ENCODE peak calls at places on chromosome 7, in seven cellular contexts. One of them, this sample, is unnamed.

GRCh38 chr7:20381406-20382034 is 50.8 kb downstream of the ITGB8 start:
- DNase-seq in fibroblast of mammary gland: no peak
- DNase-seq in HCT116: no peak
- DNase-seq in ovary: no peak
- DNase-seq in IMR-90: no peak
- DNase-seq in AG04449: no peak
- DNase-seq in heart right ventricle: no peak
- DNase-seq in this sample: peak; percentile 63

GRCh38 chr7:101271021-101271420 is 26.1 kb upstream of the FIS1 start:
- DNase-seq in IMR-90: no peak
- DNase-seq in ovary: no peak
- DNase-seq in heart right ventricle: no peak
- DNase-seq in AG04449: no peak
- DNase-seq in fibroblast of mammary gland: no peak
- DNase-seq in HCT116: no peak
- DNase-seq in this sample: no peak

GRCh38 chr7:152858761-152859160 is 99.2 kb downstream of the ACTR3B start:
- DNase-seq in fibroblast of mammary gland: no peak
- DNase-seq in AG04449: no peak
- DNase-seq in heart right ventricle: no peak
- DNase-seq in IMR-90: no peak
- DNase-seq in ovary: no peak
- DNase-seq in HCT116: no peak
- DNase-seq in this sample: no peak

GRCh38 chr7:114670676-114671075 is 251.2 kb upstream of the MDFIC start:
- DNase-seq in ovary: no peak
- DNase-seq in IMR-90: no peak
- DNase-seq in AG04449: no peak
- DNase-seq in HCT116: no peak
- DNase-seq in fibroblast of mammary gland: no peak
- DNase-seq in heart right ventricle: no peak
- DNase-seq in this sample: no peak

GRCh38 chr7:18395868-18396267 is 99.7 kb upstream of the HDAC9 start:
- DNase-seq in ovary: no peak
- DNase-seq in HCT116: no peak
- DNase-seq in IMR-90: no peak
- DNase-seq in heart right ventricle: no peak
- DNase-seq in fibroblast of mammary gland: no peak
- DNase-seq in AG04449: no peak
- DNase-seq in this sample: no peak

GRCh38 chr7:46651561-46652088 is 730.6 kb upstream of the IGFBP3 start:
- DNase-seq in ovary: no peak
- DNase-seq in heart right ventricle: no peak
- DNase-seq in AG04449: no peak
- DNase-seq in HCT116: peak; percentile 47
- DNase-seq in fibroblast of mammary gland: no peak
- DNase-seq in IMR-90: no peak
- DNase-seq in this sample: no peak

GRCh38 chr7:24587853-24588252 is 14.6 kb downstream of the PALS2 start:
- DNase-seq in AG04449: no peak
- DNase-seq in HCT116: no peak
- DNase-seq in fibroblast of mammary gland: no peak
- DNase-seq in IMR-90: no peak
- DNase-seq in ovary: no peak
- DNase-seq in heart right ventricle: no peak
- DNase-seq in this sample: no peak

GRCh38 chr7:50085344-50085743 is 7.7 kb downstream of the ZPBP start:
- DNase-seq in heart right ventricle: no peak
- DNase-seq in IMR-90: no peak
- DNase-seq in fibroblast of mammary gland: no peak
- DNase-seq in HCT116: no peak
- DNase-seq in AG04449: no peak
- DNase-seq in ovary: no peak
- DNase-seq in this sample: no peak

GRCh38 chr7:26630361-26630760 is 234.0 kb downstream of the SKAP2 start:
- DNase-seq in fibroblast of mammary gland: no peak
- DNase-seq in IMR-90: no peak
- DNase-seq in heart right ventricle: no peak
- DNase-seq in ovary: no peak
- DNase-seq in HCT116: no peak
- DNase-seq in AG04449: no peak
- DNase-seq in this sample: no peak

GRCh38 chr7:1922870-1923236 is 252.8 kb downstream of the ELFN1 start:
- DNase-seq in heart right ventricle: no peak
- DNase-seq in IMR-90: no peak
- DNase-seq in fibroblast of mammary gland: peak; percentile 53
- DNase-seq in AG04449: no peak
- DNase-seq in ovary: no peak
- DNase-seq in HCT116: no peak
- DNase-seq in this sample: no peak

GRCh38 chr7:141785711-141786552 is 4.1 kb upstream of the TAS2R5 start:
- DNase-seq in AG04449: peak; percentile 5
- DNase-seq in fibroblast of mammary gland: peak; percentile 64
- DNase-seq in IMR-90: peak; percentile 55
- DNase-seq in ovary: no peak
- DNase-seq in heart right ventricle: no peak
- DNase-seq in HCT116: peak; percentile 36
- DNase-seq in this sample: peak; percentile 17

GRCh38 chr7:106679153-106679931 is 18.4 kb upstream of the CCDC71L start:
- DNase-seq in ovary: no peak
- DNase-seq in AG04449: no peak
- DNase-seq in IMR-90: peak; percentile 29
- DNase-seq in fibroblast of mammary gland: peak; percentile 73
- DNase-seq in heart right ventricle: no peak
- DNase-seq in HCT116: no peak
- DNase-seq in this sample: no peak

GRCh38 chr7:163971-164881 is 28.1 kb upstream of the FAM20C start:
- DNase-seq in AG04449: no peak
- DNase-seq in heart right ventricle: no peak
- DNase-seq in IMR-90: no peak
- DNase-seq in ovary: no peak
- DNase-seq in fibroblast of mammary gland: no peak
- DNase-seq in HCT116: no peak
- DNase-seq in this sample: peak; percentile 10

GRCh38 chr7:17661982-17662585 is 278.2 kb downstream of the SNX13 start:
- DNase-seq in AG04449: no peak
- DNase-seq in ovary: no peak
- DNase-seq in IMR-90: peak; percentile 43
- DNase-seq in fibroblast of mammary gland: peak; percentile 56
- DNase-seq in heart right ventricle: no peak
- DNase-seq in HCT116: no peak
- DNase-seq in this sample: no peak

GRCh38 chr7:42338231-42339222 is 101.5 kb upstream of the GLI3 start:
- DNase-seq in fibroblast of mammary gland: peak; percentile 49
- DNase-seq in IMR-90: peak; percentile 33
- DNase-seq in HCT116: no peak
- DNase-seq in ovary: no peak
- DNase-seq in heart right ventricle: no peak
- DNase-seq in AG04449: no peak
- DNase-seq in this sample: no peak

GRCh38 chr7:132854238-132854637 is 227.7 kb downstream of the CHCHD3 start:
- DNase-seq in IMR-90: no peak
- DNase-seq in heart right ventricle: no peak
- DNase-seq in AG04449: no peak
- DNase-seq in HCT116: no peak
- DNase-seq in ovary: no peak
- DNase-seq in fibroblast of mammary gland: no peak
- DNase-seq in this sample: no peak

GRCh38 chr7:95632609-95633008 is 36.3 kb upstream of the PDK4 start:
- DNase-seq in heart right ventricle: no peak
- DNase-seq in IMR-90: peak; percentile 8
- DNase-seq in HCT116: no peak
- DNase-seq in ovary: no peak
- DNase-seq in AG04449: no peak
- DNase-seq in fibroblast of mammary gland: peak; percentile 97
- DNase-seq in this sample: peak; percentile 19

GRCh38 chr7:27031289-27032172 is 64.3 kb downstream of the HOXA1 start:
- DNase-seq in IMR-90: peak; percentile 87
- DNase-seq in ovary: no peak
- DNase-seq in heart right ventricle: no peak
- DNase-seq in AG04449: peak; percentile 33
- DNase-seq in fibroblast of mammary gland: peak; percentile 90
- DNase-seq in HCT116: no peak
- DNase-seq in this sample: no peak

GRCh38 chr7:100022621-100023020 is 7.2 kb downstream of the ZKSCAN1 start:
- DNase-seq in ovary: no peak
- DNase-seq in HCT116: no peak
- DNase-seq in fibroblast of mammary gland: no peak
- DNase-seq in IMR-90: no peak
- DNase-seq in heart right ventricle: no peak
- DNase-seq in AG04449: no peak
- DNase-seq in this sample: peak; percentile 90

GRCh38 chr7:136247211-136247610 is 270.1 kb upstream of the MTPN start:
- DNase-seq in heart right ventricle: no peak
- DNase-seq in ovary: no peak
- DNase-seq in IMR-90: no peak
- DNase-seq in HCT116: no peak
- DNase-seq in fibroblast of mammary gland: no peak
- DNase-seq in AG04449: no peak
- DNase-seq in this sample: no peak

GRCh38 chr7:140310337-140311002 is 87.9 kb downstream of the SLC37A3 start:
- DNase-seq in IMR-90: no peak
- DNase-seq in HCT116: no peak
- DNase-seq in ovary: no peak
- DNase-seq in fibroblast of mammary gland: peak; percentile 5
- DNase-seq in AG04449: no peak
- DNase-seq in heart right ventricle: no peak
- DNase-seq in this sample: no peak

GRCh38 chr7:110607050-110607862 is 483.7 kb upstream of the LRRN3 start:
- DNase-seq in heart right ventricle: no peak
- DNase-seq in IMR-90: no peak
- DNase-seq in HCT116: no peak
- DNase-seq in fibroblast of mammary gland: no peak
- DNase-seq in AG04449: no peak
- DNase-seq in ovary: no peak
- DNase-seq in this sample: no peak

GRCh38 chr7:105345003-105345402 is 43.7 kb downstream of the SRPK2 start:
- DNase-seq in IMR-90: no peak
- DNase-seq in HCT116: no peak
- DNase-seq in ovary: no peak
- DNase-seq in heart right ventricle: no peak
- DNase-seq in fibroblast of mammary gland: no peak
- DNase-seq in AG04449: no peak
- DNase-seq in this sample: no peak
- H3K4me3 ChIP-seq in IMR-90: no peak overlapping the region
- H3K4me3 ChIP-seq in HCT116: no peak overlapping the region
- H3K4me3 ChIP-seq in ovary: no peak overlapping the region
- H3K4me3 ChIP-seq in heart right ventricle: no peak overlapping the region
- H3K4me3 ChIP-seq in fibroblast of mammary gland: no peak overlapping the region
- H3K4me3 ChIP-seq in AG04449: no peak overlapping the region
- H3K4me3 ChIP-seq in this sample: no peak overlapping the region

DNA sequence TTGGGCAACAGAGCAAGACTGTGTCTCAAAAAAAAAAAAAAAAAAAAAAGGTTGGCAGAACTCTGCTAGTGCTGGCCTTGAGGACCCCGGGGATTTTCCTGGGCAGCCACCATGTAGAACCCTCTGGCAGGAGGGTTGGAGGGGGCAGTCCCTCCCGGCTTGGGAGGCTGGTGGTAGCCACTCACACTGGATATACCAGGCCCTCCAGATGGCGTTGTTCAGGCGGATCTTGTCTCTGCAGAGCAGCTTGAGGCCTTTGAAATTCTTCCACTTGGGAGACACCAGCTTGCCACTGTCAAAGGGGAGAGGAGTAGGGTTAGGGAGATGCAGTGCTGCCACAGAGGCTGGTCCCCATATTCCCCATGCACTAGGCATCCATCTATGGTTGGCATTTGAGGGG is 8.4 kb downstream of the MLXIPL start:
- DNase-seq in fibroblast of mammary gland: no peak
- DNase-seq in heart right ventricle: no peak
- DNase-seq in IMR-90: peak; percentile 20
- DNase-seq in AG04449: no peak
- DNase-seq in HCT116: no peak
- DNase-seq in ovary: no peak
- DNase-seq in this sample: no peak
- TF ChIP-seq CTCF in fibroblast of mammary gland: no peak
- TF ChIP-seq CTCF in heart right ventricle: no peak
- TF ChIP-seq CTCF in IMR-90: peak; percentile 25
- TF ChIP-seq CTCF in AG04449: peak; percentile 28
- TF ChIP-seq CTCF in HCT116: peak; percentile 5
- TF ChIP-seq CTCF in ovary: no peak
- TF ChIP-seq CTCF in this sample: no peak

DNA sequence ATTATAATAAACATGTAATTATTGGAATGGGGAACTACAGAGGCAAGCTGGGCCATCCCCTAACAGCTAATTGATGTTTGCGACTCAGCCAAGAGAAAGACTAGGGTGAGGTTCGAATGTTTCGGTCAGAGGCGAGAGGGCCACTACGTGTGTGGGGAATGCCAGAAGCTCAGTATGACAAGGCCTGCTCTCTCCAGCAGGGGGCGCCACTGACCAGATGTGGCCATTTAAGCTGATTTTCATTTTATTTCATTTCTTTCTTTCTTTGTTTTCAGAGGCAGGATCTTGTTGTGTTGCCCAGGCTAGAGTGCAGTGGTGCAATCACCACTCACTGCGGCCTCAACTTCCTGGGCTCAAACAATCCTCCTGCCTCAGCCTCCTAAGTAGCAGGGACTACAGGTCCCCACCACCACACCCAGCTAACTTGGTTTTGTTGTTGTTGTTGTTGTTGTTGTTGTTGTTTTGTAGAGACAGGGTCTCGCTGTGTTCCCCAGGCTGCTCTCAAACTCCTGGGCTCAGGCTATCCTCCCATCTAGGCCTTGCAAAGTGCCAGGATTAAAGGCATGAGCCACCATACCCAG is 38.1 kb downstream of the TMEM130 start:
- DNase-seq in heart right ventricle: peak; percentile 17
- DNase-seq in fibroblast of mammary gland: peak; percentile 44
- DNase-seq in IMR-90: peak; percentile 27
- DNase-seq in HCT116: no peak
- DNase-seq in AG04449: no peak
- DNase-seq in ovary: no peak
- DNase-seq in this sample: peak; percentile 12
- H3K4me3 ChIP-seq in heart right ventricle: no peak overlapping the region
- H3K4me3 ChIP-seq in fibroblast of mammary gland: no peak overlapping the region
- H3K4me3 ChIP-seq in IMR-90: no peak overlapping the region
- H3K4me3 ChIP-seq in HCT116: no peak overlapping the region
- H3K4me3 ChIP-seq in AG04449: no peak overlapping the region
- H3K4me3 ChIP-seq in ovary: no peak overlapping the region
- H3K4me3 ChIP-seq in this sample: no peak overlapping the region

GRCh38 chr7:29980151-29980550 is 9.4 kb downstream of the SCRN1 start:
- DNase-seq in AG04449: no peak
- DNase-seq in HCT116: no peak
- DNase-seq in IMR-90: no peak
- DNase-seq in ovary: no peak
- DNase-seq in heart right ventricle: no peak
- DNase-seq in fibroblast of mammary gland: no peak
- DNase-seq in this sample: no peak

GRCh38 chr7:29976673-29977072 is 12.9 kb downstream of the SCRN1 start:
- DNase-seq in IMR-90: peak; percentile 41
- DNase-seq in fibroblast of mammary gland: no peak
- DNase-seq in ovary: peak; percentile 24
- DNase-seq in AG04449: no peak
- DNase-seq in HCT116: no peak
- DNase-seq in heart right ventricle: no peak
- DNase-seq in this sample: no peak

GRCh38 chr7:29975564-29975963 is 14.0 kb downstream of the SCRN1 start:
- DNase-seq in ovary: no peak
- DNase-seq in AG04449: no peak
- DNase-seq in IMR-90: no peak
- DNase-seq in HCT116: no peak
- DNase-seq in fibroblast of mammary gland: no peak
- DNase-seq in heart right ventricle: no peak
- DNase-seq in this sample: no peak

GRCh38 chr7:29976265-29976664 is 13.3 kb downstream of the SCRN1 start:
- DNase-seq in HCT116: no peak
- DNase-seq in fibroblast of mammary gland: peak; percentile 34
- DNase-seq in IMR-90: peak; percentile 34
- DNase-seq in AG04449: no peak
- DNase-seq in ovary: no peak
- DNase-seq in heart right ventricle: no peak
- DNase-seq in this sample: no peak

GRCh38 chr7:29977926-29978652 is 11.5 kb downstream of the SCRN1 start:
- DNase-seq in ovary: no peak
- DNase-seq in fibroblast of mammary gland: no peak
- DNase-seq in HCT116: peak; percentile 27
- DNase-seq in AG04449: no peak
- DNase-seq in heart right ventricle: no peak
- DNase-seq in IMR-90: no peak
- DNase-seq in this sample: peak; percentile 61
- TF ChIP-seq CTCF in ovary: no peak
- TF ChIP-seq CTCF in fibroblast of mammary gland: no peak
- TF ChIP-seq CTCF in HCT116: peak; percentile 45
- TF ChIP-seq CTCF in AG04449: no peak
- TF ChIP-seq CTCF in heart right ventricle: no peak
- TF ChIP-seq CTCF in IMR-90: no peak
- TF ChIP-seq CTCF in this sample: peak; percentile 43